ENCODE peak calls at places on chromosomes 13 and 19, in ten cellular contexts. X, V, E, Y, N, W, C, G, R and L are unnamed samples.

GRCh38 chr13:75175575-75175974 is 306.4 kb downstream of the TBC1D4 start:
- DNase-seq in X (no peak), R (no peak), G (peak; percentile 20), N (no peak), W (no peak), V (no peak), C (no peak), Y (no peak), E (no peak), L (peak; percentile 27)

GRCh38 chr19:35479278-35479677 is 11.0 kb downstream of the KRTDAP start:
- DNase-seq in W (no peak), N (no peak), C (no peak), R (no peak), V (no peak), Y (no peak), E (no peak), X (no peak), G (no peak), L (no peak)

GRCh38 chr19:18541992-18542935 is 1.1 kb downstream of the FKBP8 start:
- DNase-seq in X (no peak), W (no peak), V (no peak), R (no peak), C (no peak), Y (no peak), N (no peak), G (no peak), E (peak; percentile 58), L (no peak)

GRCh38 chr19:13859361-13859880 is 17.5 kb upstream of the NANOS3 start:
- DNase-seq in V (no peak), Y (no peak), N (no peak), R (no peak), X (no peak), G (peak; percentile 58), C (no peak), E (no peak), W (no peak), L (peak; percentile 51)

GRCh38 chr19:1526979-1527649 is 3.2 kb downstream of the PLK5 start:
- DNase-seq in C (no peak), V (no peak), Y (no peak), E (no peak), X (no peak), R (no peak), G (no peak), W (no peak), N (no peak), L (no peak)

GRCh38 chr19:4984448-4984990 is 15.6 kb downstream of the KDM4B start:
- DNase-seq in Y (no peak), C (no peak), G (no peak), V (no peak), R (no peak), N (no peak), E (no peak), W (no peak), X (no peak), L (no peak)

GRCh38 chr13:110546933-110547332 is 14.6 kb downstream of the RAB20 start:
- DNase-seq in W (no peak), N (no peak), X (no peak), V (peak; percentile 92), G (peak; percentile 89), E (no peak), C (no peak), Y (no peak), R (peak; percentile 57), L (peak; percentile 94)

GRCh38 chr13:32216281-32216680 is 98.9 kb downstream of the ZAR1L start:
- DNase-seq in V (no peak), X (no peak), E (no peak), N (no peak), R (no peak), Y (no peak), W (no peak), G (no peak), C (no peak), L (no peak)

GRCh38 chr13:73991884-73992283 is 142.3 kb downstream of the KLF12 start:
- DNase-seq in R (no peak), E (no peak), Y (no peak), W (no peak), X (no peak), V (no peak), N (no peak), G (no peak), C (no peak), L (no peak)

GRCh38 chr13:37919329-37919880 is 49.8 kb upstream of the TRPC4 start:
- DNase-seq in N (no peak), X (no peak), V (no peak), Y (no peak), G (no peak), R (no peak), C (no peak), E (no peak), W (no peak), L (no peak)

GRCh38 chr13:114127473-114128347 is 4.7 kb downstream of the RASA3 start:
- DNase-seq in G (no peak), C (no peak), W (no peak), Y (no peak), E (no peak), N (no peak), V (no peak), X (no peak), R (no peak), L (no peak)

GRCh38 chr13:114128348-114128623 is 4.1 kb downstream of the RASA3 start:
- DNase-seq in C (no peak), G (no peak), Y (no peak), V (no peak), X (no peak), R (no peak), E (no peak), N (no peak), W (no peak), L (no peak)

GRCh38 chr13:114129649-114130062 is 2.8 kb downstream of the RASA3 start:
- DNase-seq in E (no peak), R (no peak), N (no peak), V (no peak), X (no peak), W (no peak), C (no peak), Y (no peak), G (no peak), L (no peak)

GRCh38 chr13:114130131-114130707 is 2.2 kb downstream of the RASA3 start:
- DNase-seq in E (no peak), X (no peak), G (no peak), W (no peak), N (no peak), R (no peak), C (no peak), V (no peak), Y (no peak), L (no peak)

DNA sequence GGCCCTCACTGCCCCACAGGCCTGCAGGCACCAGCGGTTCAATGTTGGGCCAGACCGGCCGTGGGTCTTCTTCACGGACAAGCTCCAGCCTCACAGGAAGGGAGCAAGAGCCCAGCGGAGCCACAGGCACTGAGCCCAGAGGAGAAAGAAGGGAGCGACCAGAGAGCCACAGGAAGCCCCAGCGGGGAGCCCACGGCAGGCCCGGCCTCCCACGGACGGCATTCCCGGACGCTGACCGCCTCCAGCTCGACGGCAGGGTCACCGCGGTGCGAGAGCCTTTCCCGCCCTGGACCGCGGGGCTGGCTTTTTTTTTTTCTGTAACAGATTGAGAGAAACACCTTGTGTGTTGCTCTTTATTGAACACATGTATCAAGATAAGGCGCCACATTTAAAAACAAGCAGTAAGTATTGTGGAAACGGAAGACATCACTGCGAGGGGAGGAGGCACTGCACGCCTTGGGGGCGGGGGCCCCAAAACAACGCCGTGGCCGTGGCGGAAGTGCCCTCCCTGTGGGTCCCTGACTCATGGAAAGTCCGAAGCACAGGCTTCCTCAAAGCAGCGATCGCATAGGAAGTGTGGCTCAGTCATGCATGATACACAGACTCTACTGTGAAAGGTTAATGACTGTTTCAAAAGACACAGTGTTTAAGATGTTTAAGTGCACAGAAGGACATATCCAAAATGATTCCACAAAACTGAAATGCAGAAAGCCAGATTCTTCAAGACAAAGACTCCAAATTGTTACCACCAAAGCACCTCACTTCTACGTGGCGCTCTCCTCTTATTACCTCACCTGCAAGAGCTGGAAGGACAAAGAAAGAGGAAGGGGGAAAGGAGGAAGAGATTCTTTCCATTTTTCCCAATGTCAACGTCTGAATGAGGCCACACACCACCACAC is 3.5 kb downstream of the RASA3 start:
- DNase-seq in R (peak; percentile 68), W (peak; percentile 47), C (no peak), X (peak; percentile 57), E (no peak), G (peak; percentile 95), V (peak; percentile 69), Y (no peak), N (no peak), L (peak; percentile 95)
- H3K4me3 ChIP-seq in R (peak overlapping the region; percentile 93), W (peak overlapping the region; percentile 60), C (peak overlapping the region; percentile 77), X (peak overlapping the region; percentile 96), E (no peak overlapping the region), G (peak overlapping the region; percentile 0), V (no peak overlapping the region), Y (no peak overlapping the region), N (peak overlapping the region; percentile 20), L (peak overlapping the region; percentile 99)

DNA sequence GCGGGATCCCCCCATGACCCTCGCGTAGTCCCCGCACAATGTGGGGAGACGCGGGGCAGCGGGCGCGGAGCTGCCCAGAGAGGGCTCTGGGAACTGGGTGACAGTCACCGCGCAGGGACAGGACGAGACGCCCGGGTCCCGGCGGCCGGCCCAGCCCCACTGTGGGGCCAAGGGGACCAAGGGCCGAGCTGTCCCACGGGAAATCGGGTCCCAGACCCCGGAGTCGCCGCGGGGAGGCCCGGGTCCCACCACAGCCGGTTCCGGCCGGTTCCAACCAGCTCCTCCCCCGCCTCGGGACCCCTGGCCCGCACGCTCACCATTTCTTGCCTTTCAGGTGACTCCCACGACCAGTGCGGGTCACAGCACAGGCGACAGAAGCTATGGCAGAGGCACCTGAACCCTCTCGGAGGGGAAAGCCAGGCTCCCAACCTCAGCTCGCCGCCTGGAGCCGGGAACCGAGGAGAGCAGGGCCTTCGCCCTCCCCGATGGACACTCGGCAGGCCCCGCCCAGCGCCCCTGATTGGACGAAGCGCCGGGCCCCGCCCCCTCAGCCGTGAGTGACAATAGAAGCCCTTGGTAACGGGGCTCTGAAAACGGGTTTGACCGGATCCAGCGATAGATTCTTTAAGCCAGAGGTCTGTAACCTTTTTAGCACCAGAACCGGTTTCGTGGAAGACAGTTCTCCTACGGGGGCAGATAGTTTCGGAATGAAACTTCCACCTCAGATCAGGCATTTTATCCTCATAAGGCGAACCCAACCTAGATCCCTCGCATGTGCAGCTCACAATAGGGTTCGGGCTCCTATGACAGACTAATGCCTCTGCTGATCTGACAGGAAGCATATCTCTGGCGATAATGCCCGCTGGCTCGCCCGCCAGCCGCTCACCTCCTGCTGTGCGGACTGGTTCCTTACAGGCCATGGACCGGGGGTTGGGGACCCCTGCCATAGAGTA is at the start of gene ZNF433:
- DNase-seq in E (peak; percentile 97), V (peak; percentile 99), C (peak; percentile 19), W (peak; percentile 83), G (peak; percentile 71), N (peak; percentile 94), Y (peak; percentile 27), X (peak; percentile 38), R (peak; percentile 36), L (peak; percentile 66)
- TF ChIP-seq CTCF in E (no peak), V (no peak), C (no peak), W (no peak), G (no peak), N (no peak), Y (no peak), X (no peak), R (no peak), L (no peak)

GRCh38 chr19:46634656-46635218 is 1.3 kb downstream of the GNG8 start:
- DNase-seq in V (no peak), C (no peak), N (no peak), W (no peak), G (no peak), R (no peak), E (no peak), Y (no peak), X (no peak), L (no peak)
- H3K4me3 ChIP-seq in V (no peak overlapping the region), C (peak overlapping the region; percentile 22), N (peak overlapping the region; percentile 38), W (peak overlapping the region; percentile 71), G (peak overlapping the region; percentile 17), R (no peak overlapping the region), E (peak overlapping the region; percentile 25), Y (peak overlapping the region; percentile 35), X (peak overlapping the region; percentile 25), L (no peak overlapping the region)

GRCh38 chr13:41401371-41401770 is 56.0 kb upstream of the RGCC start:
- DNase-seq in Y (no peak), R (no peak), W (no peak), X (no peak), E (no peak), V (no peak), G (no peak), N (no peak), C (no peak), L (no peak)
- TF ChIP-seq CTCF in Y (no peak), R (no peak), W (no peak), X (no peak), E (no peak), V (no peak), G (no peak), N (no peak), C (no peak), L (no peak)